ENCODE peak calls at places on chromosome 19, in nine cellular contexts. S is CD14-positive monocyte, D is mammary epithelial cell, G is foreskin fibroblast, Q is esophagus squamous epithelium, C is ovary, U is transverse colon, A is prostate gland, Z is Calu3. Y is an unnamed sample.

GRCh38 chr19:35085947-35086346 is 29.7 kb upstream of the FXYD3 start:
- DNase-seq in C (no peak), A (no peak), Z (no peak), U (no peak), Q (no peak), D (no peak), G (no peak), S (no peak), Y (no peak)

GRCh38 chr19:55598034-55598433 is 1.3 kb downstream of the FIZ1 start:
- DNase-seq in G (no peak), S (no peak), Z (no peak), C (no peak), Q (no peak), U (no peak), D (no peak), A (no peak), Y (no peak)

GRCh38 chr19:33252971-33253370 is 27.3 kb upstream of the SLC7A10 start:
- DNase-seq in S (peak; percentile 72), A (no peak), C (no peak), D (no peak), G (no peak), Q (no peak), U (no peak), Z (no peak), Y (no peak)

GRCh38 chr19:6540918-6541689 is 10.3 kb downstream of the TNFSF9 start:
- DNase-seq in Z (no peak), A (no peak), S (no peak), D (peak; percentile 57), U (no peak), G (no peak), Q (no peak), C (no peak), Y (no peak)

GRCh38 chr19:43584484-43584883 is 8.9 kb downstream of the PINLYP start:
- DNase-seq in C (no peak), U (no peak), G (no peak), S (no peak), A (no peak), D (no peak), Z (no peak), Q (no peak), Y (no peak)

GRCh38 chr19:17136026-17136425 is 60.4 kb downstream of the MYO9B start:
- DNase-seq in C (no peak), U (no peak), Z (no peak), S (no peak), G (no peak), A (no peak), D (no peak), Q (no peak), Y (no peak)

GRCh38 chr19:15776991-15777787 is 10.3 kb upstream of the OR10H5 start:
- DNase-seq in Q (no peak), U (no peak), Z (no peak), D (no peak), G (no peak), C (no peak), S (no peak), A (no peak), Y (no peak)

GRCh38 chr19:27962260-27962659 is 1250.7 kb downstream of the UQCRFS1 start:
- DNase-seq in Q (no peak), U (no peak), Z (no peak), D (no peak), G (no peak), A (no peak), S (no peak), C (no peak), Y (no peak)

GRCh38 chr19:52095172-52096014 is at the start of gene ZNF841:
- DNase-seq in C (peak; percentile 98), U (peak; percentile 94), G (peak; percentile 96), D (peak; percentile 93), S (peak; percentile 70), Z (peak; percentile 99), Q (peak; percentile 66), A (peak; percentile 90), Y (peak; percentile 48)
- TF ChIP-seq CTCF in C (no peak), U (no peak), G (no peak), D (no peak), S (no peak), Z (no peak), Q (no peak), A (no peak), Y (no peak)

GRCh38 chr19:2425622-2426581 is 1.5 kb downstream of the TIMM13 start:
- DNase-seq in G (no peak), A (no peak), D (no peak), U (no peak), S (no peak), Q (no peak), Z (no peak), C (no peak), Y (no peak)
- TF ChIP-seq CTCF in G (no peak), A (no peak), D (no peak), U (no peak), S (no peak), Q (no peak), Z (no peak), C (no peak), Y (no peak)

GRCh38 chr19:10135551-10136334 is 16.0 kb upstream of the EIF3G start:
- DNase-seq in G (no peak), C (no peak), U (no peak), Q (no peak), S (no peak), Z (no peak), A (no peak), D (peak; percentile 67), Y (peak; percentile 10)
- TF ChIP-seq CTCF in G (no peak), C (no peak), U (no peak), Q (peak; percentile 12), S (no peak), Z (no peak), A (no peak), D (peak; percentile 36), Y (no peak)

GRCh38 chr19:49574206-49574755 is 6.1 kb downstream of the NOSIP start:
- DNase-seq in U (no peak), S (no peak), D (no peak), Z (no peak), A (no peak), Q (no peak), C (no peak), G (no peak), Y (no peak)

GRCh38 chr19:49573451-49573850 is 6.9 kb downstream of the NOSIP start:
- DNase-seq in C (no peak), G (no peak), Q (no peak), A (no peak), Z (no peak), S (no peak), D (no peak), U (no peak), Y (no peak)

GRCh38 chr19:49573009-49573408 is 7.3 kb downstream of the NOSIP start:
- DNase-seq in D (no peak), Q (no peak), Z (no peak), G (no peak), A (no peak), U (no peak), C (no peak), S (no peak), Y (no peak)

GRCh38 chr19:49570138-49570856 is 10.1 kb downstream of the NOSIP start:
- DNase-seq in Z (peak; percentile 74), D (peak; percentile 58), U (peak; percentile 73), S (peak; percentile 67), Q (no peak), G (peak; percentile 57), A (peak; percentile 53), C (peak; percentile 72), Y (peak; percentile 77)

GRCh38 chr19:49570997-49571676 is 9.2 kb downstream of the NOSIP start:
- DNase-seq in Z (no peak), A (no peak), C (no peak), Q (no peak), U (peak; percentile 68), G (no peak), S (no peak), D (no peak), Y (no peak)
- TF ChIP-seq CTCF in Z (no peak), A (no peak), C (no peak), Q (no peak), U (no peak), G (no peak), S (no peak), D (no peak), Y (peak; percentile 51)

DNA sequence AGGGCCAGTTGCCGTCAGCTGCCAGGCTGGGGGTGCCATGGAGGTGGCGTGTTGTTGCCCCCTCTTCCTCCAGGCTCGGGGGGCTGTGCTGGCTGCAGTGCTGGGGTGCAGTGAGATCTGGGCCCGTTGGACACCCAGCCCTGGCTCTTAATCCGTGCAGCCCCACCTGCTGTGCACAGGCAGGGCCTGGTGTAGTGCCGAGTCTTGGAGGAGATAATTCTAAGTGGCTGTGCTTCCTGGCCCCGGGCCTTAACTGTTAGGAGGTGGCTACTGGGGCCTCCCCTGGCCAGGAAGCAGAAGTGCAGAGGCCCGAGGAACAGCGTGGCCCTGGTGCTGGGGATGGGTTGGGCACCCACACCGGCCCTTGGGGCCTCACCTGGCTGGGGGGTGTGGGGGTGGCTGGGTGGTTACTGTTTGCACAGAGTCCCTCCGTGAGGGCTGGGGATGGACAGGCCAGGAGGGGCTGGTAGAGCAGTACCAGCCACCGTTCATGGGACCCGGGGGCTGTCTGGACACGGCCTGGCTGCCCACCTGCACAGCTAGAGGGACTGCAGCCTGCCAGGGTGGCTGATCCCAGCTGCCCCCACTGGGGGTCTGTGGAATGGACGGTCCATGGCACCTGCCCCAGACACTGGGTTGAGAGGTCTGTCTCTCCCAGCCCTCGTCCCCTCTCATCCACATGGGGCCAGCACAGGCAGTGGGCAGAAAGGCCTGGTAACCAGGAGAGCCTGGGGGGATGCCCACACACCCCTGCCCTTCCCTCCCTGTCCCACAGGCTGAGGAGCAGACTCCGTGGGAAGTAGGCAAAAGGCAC is 3.3 kb downstream of the GPX4 start:
- DNase-seq in G (peak; percentile 52), S (no peak), A (no peak), U (peak; percentile 32), Q (no peak), C (peak; percentile 38), D (peak; percentile 55), Z (peak; percentile 54), Y (no peak)
- TF ChIP-seq CTCF in G (peak; percentile 16), S (peak; percentile 36), A (no peak), U (no peak), Q (no peak), C (no peak), D (peak; percentile 39), Z (no peak), Y (no peak)

Y was measured in D721Med.